ENCODE peak calls at places on chromosomes 13 and 19, in five cellular contexts. B is astrocyte; S is PC-3; H is heart left ventricle; R is CD8-positive, alpha-beta T cell. M is an unnamed sample. For H3K36me3, the result is how much of the 10 kb centered on the place peaks cover.

GRCh38 chr13:75357576-75358295 is 124.2 kb downstream of the TBC1D4 start:
- DNase-seq in B (peak), S (peak), H (no peak), R (peak), M (peak)

GRCh38 chr13:48643159-48643558 is 10.6 kb upstream of the CYSLTR2 start:
- DNase-seq in B (no peak), S (no peak), H (no peak), R (no peak), M (no peak)

GRCh38 chr13:44382635-44383145 is 9.1 kb downstream of the SERP2 start:
- DNase-seq in B (no peak), S (no peak), H (peak), R (no peak), M (no peak)

GRCh38 chr19:57934820-57935665 is at the start of gene ZNF418:
- DNase-seq in B (peak), S (no peak), H (peak), R (peak), M (peak)

GRCh38 chr13:95536629-95537241 is 15.8 kb upstream of the CLDN10 start:
- DNase-seq in B (no peak), S (peak), H (no peak), R (no peak), M (no peak)

GRCh38 chr13:20118268-20119140 is 42.3 kb downstream of the GJA3 start:
- DNase-seq in B (peak), S (peak), H (peak), R (peak), M (no peak)

GRCh38 chr19:2330632-2331284 is 2.3 kb downstream of the SPPL2B start:
- DNase-seq in B (no peak), S (no peak), H (no peak), R (no peak), M (peak)

GRCh38 chr13:91347996-91348905 is 764 bp downstream of the MIR17HG start:
- DNase-seq in B (peak), S (no peak), H (peak), R (peak), M (peak)

GRCh38 chr19:54905908-54906511 is at the start of gene NCR1:
- DNase-seq in B (no peak), S (no peak), H (no peak), R (peak), M (no peak)

GRCh38 chr13:93727301-93728141 is 500.9 kb downstream of the GPC6 start:
- DNase-seq in B (peak), S (peak), H (no peak), R (no peak), M (no peak)

GRCh38 chr19:4502282-4503223 is 15.7 kb downstream of the PLIN4 start:
- DNase-seq in B (no peak), S (no peak), H (no peak), R (no peak), M (no peak)

GRCh38 chr13:59266478-59267063 is 897.2 kb downstream of the DIAPH3 start:
- DNase-seq in B (peak), S (no peak), H (no peak), R (no peak), M (no peak)

GRCh38 chr13:25371608-25372274 is at the start of gene ATP8A2:
- DNase-seq in B (no peak), S (no peak), H (no peak), R (no peak), M (no peak)

GRCh38 chr19:16888629-16889371 is at the start of gene F2RL3:
- DNase-seq in B (peak), S (no peak), H (peak), R (no peak), M (no peak)

GRCh38 chr19:45940515-45940805 is 25.9 kb upstream of the NANOS2 start:
- DNase-seq in B (no peak), S (no peak), H (no peak), R (no peak), M (no peak)

GRCh38 chr13:72737033-72737432 is 9.3 kb downstream of the BORA start:
- DNase-seq in B (no peak), S (no peak), H (no peak), R (no peak), M (no peak)

GRCh38 chr13:30142502-30143211 is 164.7 kb downstream of the KATNAL1 start:
- DNase-seq in B (peak), S (peak), H (no peak), R (no peak), M (peak)

GRCh38 chr13:106049171-106049570 is 486.3 kb downstream of the EFNB2 start:
- DNase-seq in B (no peak), S (no peak), H (no peak), R (no peak), M (no peak)

GRCh38 chr19:2321565-2322283 is 6.7 kb downstream of the LSM7 start:
- DNase-seq in B (no peak), S (no peak), H (no peak), R (no peak), M (no peak)

GRCh38 chr13:100484708-100485107 is 103.9 kb downstream of the GGACT start:
- DNase-seq in B (no peak), S (no peak), H (no peak), R (no peak), M (no peak)

GRCh38 chr19:17488593-17489391 is 18.5 kb downstream of the SLC27A1 start:
- DNase-seq in B (no peak), S (peak), H (peak), R (peak), M (peak)

GRCh38 chr19:13097331-13098258 is 5.1 kb downstream of the LYL1 start:
- DNase-seq in B (no peak), S (no peak), H (peak), R (no peak), M (peak)

GRCh38 chr19:13920524-13920923 is 14.5 kb downstream of the CC2D1A start:
- DNase-seq in B (no peak), S (no peak), H (no peak), R (no peak), M (no peak)

GRCh38 chr19:5103812-5104410 is 135.0 kb downstream of the KDM4B start:
- DNase-seq in B (no peak), S (no peak), H (no peak), R (no peak), M (no peak)

GRCh38 chr19:16373539-16373938 is 48.9 kb downstream of the KLF2 start:
- DNase-seq in B (peak), S (no peak), H (peak), R (no peak), M (no peak)

GRCh38 chr13:49060698-49061387 is 85.1 kb downstream of the FNDC3A start:
- DNase-seq in B (no peak), S (peak), H (no peak), R (no peak), M (no peak)

GRCh38 chr13:19957320-19958118 is 1.0 kb upstream of the ZMYM2 start:
- DNase-seq in B (peak), S (peak), H (peak), R (peak), M (peak)

GRCh38 chr19:8512115-8512967 is 1.6 kb downstream of the ZNF414 start:
- DNase-seq in B (no peak), S (peak), H (peak), R (no peak), M (no peak)

GRCh38 chr19:8513687-8514504 is at the start of gene ZNF414:
- DNase-seq in B (peak), S (peak), H (peak), R (peak), M (peak)

GRCh38 chr19:8511573-8512101 is 2.3 kb downstream of the ZNF414 start:
- DNase-seq in B (no peak), S (no peak), H (no peak), R (no peak), M (no peak)

GRCh38 chr19:8515317-8515716 is 1.4 kb upstream of the ZNF414 start:
- DNase-seq in B (no peak), S (no peak), H (peak), R (peak), M (peak)

GRCh38 chr19:8512991-8513686 is 828 bp downstream of the ZNF414 start:
- DNase-seq in B (no peak), S (no peak), H (peak), R (no peak), M (no peak)
- H3K4me3 ChIP-seq in B (peak), S (peak), H (peak), R (peak), M (peak)

DNA sequence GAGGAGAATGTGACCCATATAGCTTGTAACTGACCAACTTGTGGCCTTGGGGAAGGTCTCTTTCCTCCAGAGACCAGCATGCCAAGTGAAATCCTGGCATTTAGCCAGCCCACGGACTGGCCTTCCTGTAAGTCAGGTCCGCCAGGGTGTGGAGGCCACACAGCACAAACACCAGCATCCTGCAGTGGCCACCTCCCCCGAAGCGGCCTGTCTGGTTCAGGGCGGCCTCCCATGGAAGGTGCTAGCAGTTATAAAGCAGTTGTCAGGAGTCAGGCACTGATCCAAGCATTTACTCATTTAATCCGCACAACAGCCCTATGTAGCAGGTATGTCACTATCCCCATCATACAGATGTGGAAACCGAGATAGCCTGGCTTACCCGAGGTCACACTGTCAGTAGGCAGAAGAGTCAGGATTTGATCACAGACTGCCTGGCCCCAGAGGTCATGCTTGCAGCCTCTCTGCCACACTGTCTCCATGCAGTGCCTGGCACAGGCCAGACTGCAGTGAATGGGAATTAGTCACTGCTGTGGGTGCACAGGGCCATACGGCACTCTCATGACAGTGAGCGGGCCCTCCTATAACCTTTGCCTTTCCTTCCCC is 36.7 kb downstream of the CAPN12 start:
- DNase-seq in B (no peak), S (peak), H (peak), R (no peak), M (no peak)
- H3K36me3 ChIP-seq in B (half or more), S (half or more), H (half or more), R (under half), M (half or more)

DNA sequence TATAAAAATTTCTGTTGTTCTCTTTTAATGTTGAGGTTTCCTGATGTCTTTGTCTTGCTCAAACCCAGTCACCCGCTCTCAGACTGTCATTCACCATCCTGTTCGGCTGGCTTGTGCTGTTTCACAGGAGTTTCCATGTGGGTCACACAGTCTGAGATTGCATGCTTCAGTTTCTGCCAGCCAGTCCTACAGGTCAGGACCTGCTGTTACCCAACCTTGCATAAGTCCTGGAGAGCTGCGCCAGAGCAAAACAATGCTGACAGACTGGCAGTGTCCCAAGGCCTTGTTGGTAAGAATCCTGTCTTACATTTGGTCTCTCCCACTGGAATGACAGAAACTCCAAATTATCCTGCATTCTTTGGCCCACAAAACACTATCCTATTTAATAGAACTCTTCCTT is 340.0 kb upstream of the SLITRK5 start:
- DNase-seq in B (peak), S (no peak), H (peak), R (no peak), M (no peak)
- H3K4me3 ChIP-seq in B (no peak), S (no peak), H (no peak), R (no peak), M (no peak)

GRCh38 chr19:38463365-38463764 is 29.9 kb downstream of the RYR1 start:
- DNase-seq in B (no peak), S (no peak), H (no peak), R (no peak), M (no peak)

GRCh38 chr19:38469151-38469550 is 35.7 kb downstream of the RYR1 start:
- DNase-seq in B (no peak), S (no peak), H (no peak), R (no peak), M (no peak)

GRCh38 chr19:38466050-38466449 is 32.6 kb downstream of the RYR1 start:
- DNase-seq in B (no peak), S (no peak), H (no peak), R (no peak), M (no peak)

GRCh38 chr19:38467541-38468525 is 34.3 kb downstream of the RYR1 start:
- DNase-seq in B (no peak), S (no peak), H (no peak), R (no peak), M (no peak)

DNA sequence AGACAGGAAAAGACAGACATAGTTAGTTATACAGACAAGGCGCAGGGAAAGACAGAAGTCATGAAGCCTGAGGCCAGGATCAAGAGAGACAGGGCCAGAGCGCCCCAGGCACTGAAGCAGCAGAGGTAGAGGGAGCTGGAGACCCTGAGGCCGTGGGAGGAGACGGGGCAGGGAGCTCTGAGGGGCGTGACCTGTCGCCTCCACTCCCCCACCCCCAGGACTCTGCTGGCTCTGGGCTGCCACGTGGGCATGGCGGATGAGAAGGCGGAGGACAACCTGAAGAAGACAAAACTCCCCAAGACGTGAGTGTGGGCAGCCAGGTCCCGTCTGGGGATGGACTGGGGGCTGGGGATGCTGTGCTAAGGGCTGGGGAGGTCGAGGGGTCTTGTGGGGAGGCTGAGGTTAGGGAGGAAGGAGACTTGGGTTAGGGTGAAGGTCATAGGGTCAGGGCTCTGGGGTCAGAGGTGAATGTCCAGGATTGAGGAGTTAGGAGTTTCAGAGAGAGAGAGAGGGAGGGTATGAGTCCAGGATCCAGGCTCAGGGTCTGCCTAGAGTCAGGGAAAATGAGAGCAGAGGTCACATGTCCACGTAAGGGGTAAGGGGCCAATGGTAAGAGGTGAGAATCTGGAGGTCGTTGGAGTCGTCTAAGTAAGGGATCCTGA is 31.1 kb downstream of the RYR1 start:
- DNase-seq in B (no peak), S (no peak), H (no peak), R (no peak), M (no peak)
- H3K36me3 ChIP-seq in B (under half), S (under half), H (under half), R (under half), M (under half)

DNA sequence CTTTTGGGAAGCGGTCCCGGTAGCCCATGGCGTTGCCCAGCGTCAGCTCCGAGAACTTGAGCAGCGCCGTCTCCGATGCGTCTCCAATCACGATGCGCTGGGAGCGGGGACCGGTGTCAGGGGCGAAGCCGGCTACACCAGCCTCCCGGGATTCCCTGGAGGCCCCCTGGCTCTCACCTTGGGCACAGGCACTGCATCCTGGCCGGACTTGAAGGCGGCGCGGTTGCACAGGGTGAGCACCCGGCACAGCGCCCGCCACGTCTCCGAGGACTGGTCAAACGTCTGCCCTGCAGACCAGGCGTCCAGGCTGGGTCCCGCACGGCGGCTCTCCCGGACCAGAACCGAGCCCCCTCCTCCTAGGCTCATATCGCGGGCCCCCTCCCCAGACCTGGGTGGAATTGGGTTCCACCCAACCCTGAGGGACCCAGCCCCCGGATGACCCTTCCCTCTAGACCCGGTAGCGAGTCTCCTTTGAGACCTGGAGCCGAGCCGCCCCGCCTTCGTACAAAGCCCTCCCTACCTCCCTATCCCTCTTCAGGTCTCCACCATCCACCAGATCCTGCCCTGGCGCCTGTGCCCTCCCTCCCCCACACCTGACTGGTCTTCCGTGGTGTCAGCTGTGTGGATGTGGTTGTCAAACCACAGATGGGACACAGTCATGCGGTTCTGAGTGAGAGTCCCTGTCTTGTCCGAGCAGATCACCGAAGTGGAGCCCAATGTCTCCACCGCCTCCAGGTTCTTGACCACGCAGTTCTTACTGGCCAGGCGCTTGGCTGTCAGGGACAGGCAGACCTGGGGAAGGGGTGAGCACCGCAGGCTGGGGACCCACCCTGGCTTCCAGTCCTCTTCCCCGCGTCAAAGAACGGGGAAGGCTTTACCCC is 4.8 kb downstream of the ATP4A start:
- DNase-seq in B (no peak), S (no peak), H (no peak), R (no peak), M (no peak)
- H3K4me3 ChIP-seq in B (no peak), S (no peak), H (peak), R (peak), M (peak)

GRCh38 chr19:36915992-36916830 is at the start of the genes ZNF568 and ZNF829:
- DNase-seq in B (peak), S (no peak), H (peak), R (peak), M (peak)

GRCh38 chr19:36916991-36917390 is 859 bp downstream of the ZNF568 start:
- DNase-seq in B (peak), S (no peak), H (no peak), R (no peak), M (no peak)

GRCh38 chr19:36918090-36918489 is 2.0 kb downstream of the ZNF568 start:
- DNase-seq in B (no peak), S (no peak), H (no peak), R (no peak), M (no peak)
- H3K36me3 ChIP-seq in B (under half), S (under half), H (under half), R (under half), M (under half)

M was measured in CD4-positive, alpha-beta memory T cell.